ENCODE peak calls at places on chromosomes 7 and 10, in eight cellular contexts. V is stimulated activated CD4-positive, alpha-beta T cell treated with anti-CD3 and anti-CD28 coated beads, Interleukin-2, amount 100 ng/mL, for 48 hours; Y is CD8-positive, alpha-beta memory T cell; I is AG08396; F is neural progenitor cell; Q is activated CD4-positive, alpha-beta T cell treated with anti-CD3 and anti-CD28 coated beads, Interleukin-2, amount 50 U/mL, for 24 hours; L is astrocyte of the cerebellum; D is left ventricle myocardium inferior. J is an unnamed sample.

GRCh38 chr7:152511736-152512135 is 75.9 kb upstream of the KMT2C start:
- DNase-seq in V (no peak), Y (no peak), I (no peak), F (no peak), Q (no peak), L (no peak), D (no peak), J (no peak)

GRCh38 chr7:124459101-124460052 is 306.2 kb downstream of the GPR37 start:
- DNase-seq in V (no peak), Y (no peak), I (peak; percentile 45), F (no peak), Q (no peak), L (no peak), D (no peak), J (no peak)

GRCh38 chr10:97016728-97017473 is 168.9 kb downstream of the SLIT1 start:
- DNase-seq in V (peak; percentile 9), Y (no peak), I (no peak), F (no peak), Q (no peak), L (no peak), D (no peak), J (peak; percentile 74)

GRCh38 chr7:101488826-101489572 is 126.3 kb downstream of the COL26A1 start:
- DNase-seq in V (no peak), Y (no peak), I (no peak), F (no peak), Q (no peak), L (no peak), D (no peak), J (no peak)

GRCh38 chr10:6088721-6089333 is at the start of gene RBM17:
- DNase-seq in V (peak; percentile 100), Y (peak; percentile 93), I (peak; percentile 98), F (peak; percentile 98), Q (peak; percentile 99), L (peak; percentile 94), D (peak; percentile 95), J (peak; percentile 98)

GRCh38 chr10:110446954-110447608 is 50.6 kb upstream of the DUSP5 start:
- DNase-seq in V (no peak), Y (no peak), I (peak; percentile 79), F (no peak), Q (no peak), L (peak; percentile 66), D (no peak), J (peak; percentile 34)

GRCh38 chr10:75532253-75532924 is 101.0 kb downstream of the LRMDA start:
- DNase-seq in V (no peak), Y (no peak), I (peak; percentile 15), F (no peak), Q (no peak), L (peak; percentile 49), D (no peak), J (no peak)

GRCh38 chr10:3045471-3046209 is 21.7 kb upstream of the PFKP start:
- DNase-seq in V (no peak), Y (no peak), I (peak; percentile 88), F (peak; percentile 77), Q (no peak), L (peak; percentile 39), D (peak; percentile 64), J (no peak)

GRCh38 chr10:104322416-104322782 is 15.9 kb downstream of the ITPRIP start:
- DNase-seq in V (no peak), Y (no peak), I (no peak), F (no peak), Q (no peak), L (no peak), D (no peak), J (peak; percentile 81)

GRCh38 chr7:38367301-38367700 is 93.9 kb upstream of the TARP start:
- DNase-seq in V (no peak), Y (no peak), I (no peak), F (no peak), Q (no peak), L (no peak), D (no peak), J (no peak)

GRCh38 chr7:101625076-101625914 is 3.8 kb downstream of the MYL10 start:
- DNase-seq in V (no peak), Y (no peak), I (no peak), F (peak; percentile 56), Q (no peak), L (no peak), D (no peak), J (no peak)

GRCh38 chr10:91410638-91411367 is 659 bp downstream of the HECTD2 start:
- DNase-seq in V (peak; percentile 9), Y (no peak), I (peak; percentile 20), F (peak; percentile 17), Q (no peak), L (no peak), D (no peak), J (peak; percentile 81)

GRCh38 chr7:31027161-31027965 is 24.7 kb upstream of the ADCYAP1R1 start:
- DNase-seq in V (no peak), Y (no peak), I (no peak), F (peak; percentile 85), Q (no peak), L (no peak), D (peak; percentile 50), J (no peak)

GRCh38 chr10:77409697-77410471 is 227.7 kb downstream of the KCNMA1 start:
- DNase-seq in V (no peak), Y (no peak), I (no peak), F (no peak), Q (no peak), L (no peak), D (no peak), J (no peak)

GRCh38 chr7:132828502-132828901 is 252.2 kb upstream of the PLXNA4 start:
- DNase-seq in V (no peak), Y (no peak), I (no peak), F (no peak), Q (no peak), L (no peak), D (no peak), J (no peak)

GRCh38 chr7:16652888-16653287 is 6.9 kb downstream of the BZW2 start:
- DNase-seq in V (no peak), Y (no peak), I (no peak), F (no peak), Q (no peak), L (no peak), D (no peak), J (no peak)

GRCh38 chr10:72424561-72424960 is 69.8 kb upstream of the DNAJB12 start:
- DNase-seq in V (no peak), Y (no peak), I (no peak), F (no peak), Q (no peak), L (no peak), D (no peak), J (no peak)

GRCh38 chr10:73307203-73307800 is 51.4 kb downstream of the CFAP70 start:
- DNase-seq in V (no peak), Y (no peak), I (no peak), F (no peak), Q (no peak), L (no peak), D (no peak), J (no peak)

GRCh38 chr10:109866168-109866994 is 56.9 kb downstream of the XPNPEP1 start:
- DNase-seq in V (no peak), Y (no peak), I (peak; percentile 29), F (peak; percentile 60), Q (no peak), L (no peak), D (peak; percentile 52), J (no peak)

GRCh38 chr7:128361463-128362441 is at the start of gene PRRT4:
- DNase-seq in V (no peak), Y (no peak), I (peak; percentile 78), F (peak; percentile 82), Q (peak; percentile 13), L (no peak), D (peak; percentile 43), J (no peak)

GRCh38 chr7:103784887-103785286 is 204.6 kb downstream of the RELN start:
- DNase-seq in V (no peak), Y (no peak), I (no peak), F (no peak), Q (no peak), L (no peak), D (no peak), J (no peak)

GRCh38 chr7:154638286-154638685 is 364.6 kb downstream of the PAXIP1 start:
- DNase-seq in V (no peak), Y (no peak), I (no peak), F (no peak), Q (no peak), L (peak; percentile 18), D (no peak), J (no peak)

GRCh38 chr10:91380873-91381561 is 29.1 kb upstream of the HECTD2 start:
- DNase-seq in V (no peak), Y (no peak), I (no peak), F (peak; percentile 49), Q (no peak), L (no peak), D (no peak), J (no peak)

J was measured in suprapubic skin.